ENCODE peak calls at places on chromosomes 13 and 19, in four cellular contexts. One of them, this sample, is unnamed.

GRCh38 chr19:10858204-10858828 is 10.1 kb downstream of the C19orf38 start:
- DNase-seq in HepG2: no peak
- DNase-seq in SK-N-SH: peak; percentile 69
- DNase-seq in GM12878: no peak
- DNase-seq in this sample: peak; percentile 73

GRCh38 chr13:102679449-102680132 is 15.3 kb downstream of the METTL21C start:
- DNase-seq in HepG2: no peak
- DNase-seq in SK-N-SH: no peak
- DNase-seq in GM12878: no peak
- DNase-seq in this sample: no peak

GRCh38 chr13:54980651-54981050 is 1952.0 kb downstream of the OLFM4 start:
- DNase-seq in HepG2: no peak
- DNase-seq in SK-N-SH: no peak
- DNase-seq in GM12878: no peak
- DNase-seq in this sample: no peak

GRCh38 chr19:16203256-16204004 is 5.7 kb downstream of the AP1M1 start:
- DNase-seq in HepG2: no peak
- DNase-seq in SK-N-SH: no peak
- DNase-seq in GM12878: no peak
- DNase-seq in this sample: no peak

GRCh38 chr13:66875264-66875663 is 354.9 kb downstream of the PCDH9 start:
- DNase-seq in HepG2: no peak
- DNase-seq in SK-N-SH: no peak
- DNase-seq in GM12878: no peak
- DNase-seq in this sample: no peak

GRCh38 chr13:29436291-29436690 is 159.2 kb downstream of the SLC7A1 start:
- DNase-seq in HepG2: no peak
- DNase-seq in SK-N-SH: no peak
- DNase-seq in GM12878: no peak
- DNase-seq in this sample: no peak

GRCh38 chr13:30355405-30355741 is 48.0 kb upstream of the KATNAL1 start:
- DNase-seq in HepG2: peak; percentile 49
- DNase-seq in SK-N-SH: peak; percentile 51
- DNase-seq in GM12878: no peak
- DNase-seq in this sample: peak; percentile 53

GRCh38 chr19:14450168-14450874 is 17.2 kb downstream of the PKN1 start:
- DNase-seq in HepG2: peak; percentile 33
- DNase-seq in SK-N-SH: peak; percentile 95
- DNase-seq in GM12878: no peak
- DNase-seq in this sample: peak; percentile 100

GRCh38 chr13:98147521-98147920 is 4.6 kb downstream of the FARP1 start:
- DNase-seq in HepG2: peak; percentile 77
- DNase-seq in SK-N-SH: no peak
- DNase-seq in GM12878: no peak
- DNase-seq in this sample: no peak

GRCh38 chr19:43534811-43535761 is 2.1 kb downstream of the ZNF575 start:
- DNase-seq in HepG2: peak; percentile 35
- DNase-seq in SK-N-SH: peak; percentile 60
- DNase-seq in GM12878: no peak
- DNase-seq in this sample: peak; percentile 33

GRCh38 chr13:113997845-113998751 is 24.2 kb upstream of the C13orf46 start:
- DNase-seq in HepG2: no peak
- DNase-seq in SK-N-SH: peak; percentile 54
- DNase-seq in GM12878: no peak
- DNase-seq in this sample: no peak

GRCh38 chr19:31378404-31378803 is 29.2 kb upstream of the TSHZ3 start:
- DNase-seq in HepG2: peak; percentile 4
- DNase-seq in SK-N-SH: peak; percentile 75
- DNase-seq in GM12878: no peak
- DNase-seq in this sample: no peak

GRCh38 chr19:48102870-48103751 is 7.5 kb downstream of the PLA2G4C start:
- DNase-seq in HepG2: peak; percentile 53
- DNase-seq in SK-N-SH: peak; percentile 70
- DNase-seq in GM12878: no peak
- DNase-seq in this sample: peak; percentile 79

GRCh38 chr13:43757266-43757665 is 29.5 kb downstream of the ENOX1 start:
- DNase-seq in HepG2: no peak
- DNase-seq in SK-N-SH: no peak
- DNase-seq in GM12878: no peak
- DNase-seq in this sample: no peak

GRCh38 chr13:112522578-112522977 is 65.4 kb downstream of the TUBGCP3 start:
- DNase-seq in HepG2: no peak
- DNase-seq in SK-N-SH: no peak
- DNase-seq in GM12878: no peak
- DNase-seq in this sample: no peak

GRCh38 chr13:20566424-20566916 is 487 bp upstream of the IFT88 start:
- DNase-seq in HepG2: peak; percentile 76
- DNase-seq in SK-N-SH: no peak
- DNase-seq in GM12878: no peak
- DNase-seq in this sample: peak; percentile 71

GRCh38 chr13:90122531-90122930 is 1225.0 kb upstream of the MIR17HG start:
- DNase-seq in HepG2: no peak
- DNase-seq in SK-N-SH: no peak
- DNase-seq in GM12878: no peak
- DNase-seq in this sample: no peak

GRCh38 chr19:46928951-46929350 is 68.2 kb downstream of the ARHGAP35 start:
- DNase-seq in HepG2: no peak
- DNase-seq in SK-N-SH: no peak
- DNase-seq in GM12878: no peak
- DNase-seq in this sample: no peak

GRCh38 chr13:106433066-106433465 is 102.4 kb downstream of the EFNB2 start:
- DNase-seq in HepG2: no peak
- DNase-seq in SK-N-SH: no peak
- DNase-seq in GM12878: no peak
- DNase-seq in this sample: no peak

GRCh38 chr19:19306191-19306590 is 14.1 kb downstream of the SUGP1 start:
- DNase-seq in HepG2: no peak
- DNase-seq in SK-N-SH: no peak
- DNase-seq in GM12878: no peak
- DNase-seq in this sample: no peak

GRCh38 chr13:112575680-112576079 is 12.3 kb downstream of the TUBGCP3 start:
- DNase-seq in HepG2: no peak
- DNase-seq in SK-N-SH: peak; percentile 35
- DNase-seq in GM12878: no peak
- DNase-seq in this sample: peak; percentile 27

GRCh38 chr19:12774588-12775555 is at the start of gene HOOK2:
- DNase-seq in HepG2: no peak
- DNase-seq in SK-N-SH: no peak
- DNase-seq in GM12878: no peak
- DNase-seq in this sample: no peak

GRCh38 chr19:44741841-44742352 is 6.6 kb upstream of the BCL3 start:
- DNase-seq in HepG2: peak; percentile 78
- DNase-seq in SK-N-SH: peak; percentile 65
- DNase-seq in GM12878: no peak
- DNase-seq in this sample: peak; percentile 62

GRCh38 chr13:101572456-101572855 is 120.0 kb downstream of the ITGBL1 start:
- DNase-seq in HepG2: no peak
- DNase-seq in SK-N-SH: no peak
- DNase-seq in GM12878: no peak
- DNase-seq in this sample: no peak

GRCh38 chr13:85313761-85314503 is 485.3 kb downstream of the SLITRK6 start:
- DNase-seq in HepG2: no peak
- DNase-seq in SK-N-SH: peak; percentile 24
- DNase-seq in GM12878: no peak
- DNase-seq in this sample: no peak

GRCh38 chr19:3137139-3137538 is 1.3 kb downstream of the GNA15 start:
- DNase-seq in HepG2: no peak
- DNase-seq in SK-N-SH: no peak
- DNase-seq in GM12878: no peak
- DNase-seq in this sample: no peak

GRCh38 chr19:34673590-34673989 is 3.4 kb downstream of the SCGB2B2 start:
- DNase-seq in HepG2: peak; percentile 97
- DNase-seq in SK-N-SH: no peak
- DNase-seq in GM12878: no peak
- DNase-seq in this sample: no peak

GRCh38 chr19:45862271-45862563 is 730 bp downstream of the SYMPK start:
- DNase-seq in HepG2: no peak
- DNase-seq in SK-N-SH: no peak
- DNase-seq in GM12878: no peak
- DNase-seq in this sample: no peak

GRCh38 chr13:75705395-75705794 is 69.3 kb downstream of the LMO7 start:
- DNase-seq in HepG2: no peak
- DNase-seq in SK-N-SH: no peak
- DNase-seq in GM12878: no peak
- DNase-seq in this sample: no peak

GRCh38 chr19:22733691-22734090 is 50.3 kb downstream of the ZNF99 start:
- DNase-seq in HepG2: no peak
- DNase-seq in SK-N-SH: no peak
- DNase-seq in GM12878: no peak
- DNase-seq in this sample: no peak

GRCh38 chr13:40235160-40235796 is 431.2 kb downstream of the FOXO1 start:
- DNase-seq in HepG2: no peak
- DNase-seq in SK-N-SH: no peak
- DNase-seq in GM12878: no peak
- DNase-seq in this sample: no peak

GRCh38 chr13:91722267-91722884 is 324.0 kb downstream of the GPC5 start:
- DNase-seq in HepG2: no peak
- DNase-seq in SK-N-SH: peak; percentile 36
- DNase-seq in GM12878: no peak
- DNase-seq in this sample: peak; percentile 67

GRCh38 chr13:23842406-23842805 is 46.8 kb downstream of the MIPEP start:
- DNase-seq in HepG2: no peak
- DNase-seq in SK-N-SH: no peak
- DNase-seq in GM12878: no peak
- DNase-seq in this sample: no peak

DNA sequence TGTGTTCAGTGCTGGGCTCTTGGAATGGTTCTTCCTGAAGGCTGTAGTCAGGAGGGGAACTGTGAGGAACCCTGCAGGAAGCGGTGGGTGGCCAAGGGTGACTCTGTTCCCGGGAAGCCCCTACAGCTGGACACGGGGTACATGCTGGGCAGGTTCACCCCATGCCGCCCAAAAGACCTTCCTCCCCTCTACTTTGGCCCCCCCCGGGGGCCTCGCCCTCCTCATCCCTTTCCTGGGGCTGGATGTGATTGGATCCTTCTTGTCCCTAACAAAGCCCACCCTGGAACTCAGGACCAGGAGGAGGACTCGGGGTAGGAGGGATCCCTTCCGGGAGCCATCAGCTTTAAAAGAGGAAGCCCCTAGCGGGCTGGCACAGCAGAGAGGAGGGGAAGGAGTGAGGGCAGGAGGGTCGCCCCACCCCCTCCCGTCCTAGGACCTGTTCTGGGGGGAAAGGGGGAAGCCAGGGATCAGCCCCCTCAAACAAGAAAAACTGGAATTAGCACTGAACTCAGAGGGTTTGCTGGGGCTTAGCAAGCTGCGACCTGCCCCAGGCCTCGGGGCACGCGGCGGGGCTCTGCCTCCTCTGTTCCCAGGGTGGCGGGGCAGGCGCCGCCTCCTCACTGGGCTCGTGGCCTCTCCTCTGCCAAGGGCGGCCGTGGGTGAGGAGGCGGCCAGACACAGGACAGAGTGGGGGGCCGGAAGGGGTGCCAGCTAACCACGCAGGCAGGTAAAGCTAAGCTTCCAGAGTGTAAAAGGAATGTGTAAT is 4.0 kb downstream of the CEBPA start:
- DNase-seq in HepG2: no peak
- DNase-seq in SK-N-SH: peak; percentile 41
- DNase-seq in GM12878: no peak
- DNase-seq in this sample: no peak
- H3K27ac ChIP-seq in HepG2: peak overlapping the region; percentile 62
- H3K27ac ChIP-seq in SK-N-SH: no peak overlapping the region
- H3K27ac ChIP-seq in GM12878: no peak overlapping the region
- H3K27ac ChIP-seq in this sample: no peak overlapping the region

GRCh38 chr19:6769006-6769637 is 1.9 kb upstream of the SH2D3A start:
- DNase-seq in HepG2: no peak
- DNase-seq in SK-N-SH: peak; percentile 58
- DNase-seq in GM12878: no peak
- DNase-seq in this sample: peak; percentile 64
- TF ChIP-seq FOXM1 in HepG2: no peak
- TF ChIP-seq FOXM1 in SK-N-SH: no peak
- TF ChIP-seq FOXM1 in GM12878: no peak
- TF ChIP-seq FOXM1 in this sample: no peak

DNA sequence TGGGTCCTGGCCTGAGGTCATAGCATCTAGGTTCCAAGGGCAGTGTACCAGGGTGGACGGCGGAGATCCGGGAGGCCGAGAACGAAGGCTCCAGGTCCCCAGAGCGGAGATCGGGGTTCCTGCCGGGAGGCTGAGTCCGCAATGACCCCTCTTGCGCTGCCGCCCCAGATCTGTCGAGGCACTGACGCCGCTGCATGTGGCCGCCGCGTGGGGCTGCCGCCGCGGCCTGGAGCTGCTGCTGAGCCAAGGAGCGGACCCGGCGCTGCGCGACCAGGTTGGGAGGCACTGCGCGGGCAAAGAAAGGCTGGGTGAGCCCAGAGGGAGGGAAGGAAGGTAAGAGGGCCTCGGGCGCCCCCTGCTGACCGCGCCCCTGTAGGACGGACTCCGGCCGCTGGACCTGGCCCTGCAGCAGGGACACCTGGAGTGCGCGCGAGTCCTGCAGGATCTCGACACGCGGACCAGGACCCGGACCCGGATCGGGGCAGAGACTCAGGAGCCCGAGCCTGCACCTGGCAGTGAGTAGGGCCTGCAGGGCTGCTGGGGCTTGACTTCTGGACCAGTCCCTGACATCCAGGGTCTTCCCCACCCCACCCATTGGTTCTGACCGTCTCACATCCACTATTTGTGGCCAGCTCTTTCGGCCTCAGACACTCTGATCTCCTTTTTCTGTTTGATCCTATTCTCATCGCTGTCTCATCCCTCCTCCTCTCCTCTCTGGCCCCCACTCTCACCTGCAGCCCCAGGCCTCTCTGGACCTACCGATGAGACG is 971 bp downstream of the ANKLE1 start:
- DNase-seq in HepG2: peak; percentile 69
- DNase-seq in SK-N-SH: peak; percentile 94
- DNase-seq in GM12878: peak; percentile 46
- DNase-seq in this sample: peak; percentile 88
- H3K27ac ChIP-seq in HepG2: no peak overlapping the region
- H3K27ac ChIP-seq in SK-N-SH: peak overlapping the region; percentile 17
- H3K27ac ChIP-seq in GM12878: peak overlapping the region; percentile 68
- H3K27ac ChIP-seq in this sample: peak overlapping the region; percentile 58

GRCh38 chr19:7923295-7924191 is 2.4 kb downstream of the CTXN1 start:
- DNase-seq in HepG2: no peak
- DNase-seq in SK-N-SH: no peak
- DNase-seq in GM12878: no peak
- DNase-seq in this sample: no peak

GRCh38 chr19:7924241-7924640 is 1.7 kb downstream of the CTXN1 start:
- DNase-seq in HepG2: no peak
- DNase-seq in SK-N-SH: no peak
- DNase-seq in GM12878: no peak
- DNase-seq in this sample: no peak

GRCh38 chr19:7921302-7921954 is 1.3 kb downstream of the SNAPC2 start:
- DNase-seq in HepG2: no peak
- DNase-seq in SK-N-SH: no peak
- DNase-seq in GM12878: no peak
- DNase-seq in this sample: peak; percentile 44

GRCh38 chr19:7921955-7922840 is 2.1 kb downstream of the SNAPC2 start:
- DNase-seq in HepG2: no peak
- DNase-seq in SK-N-SH: no peak
- DNase-seq in GM12878: no peak
- DNase-seq in this sample: no peak

DNA sequence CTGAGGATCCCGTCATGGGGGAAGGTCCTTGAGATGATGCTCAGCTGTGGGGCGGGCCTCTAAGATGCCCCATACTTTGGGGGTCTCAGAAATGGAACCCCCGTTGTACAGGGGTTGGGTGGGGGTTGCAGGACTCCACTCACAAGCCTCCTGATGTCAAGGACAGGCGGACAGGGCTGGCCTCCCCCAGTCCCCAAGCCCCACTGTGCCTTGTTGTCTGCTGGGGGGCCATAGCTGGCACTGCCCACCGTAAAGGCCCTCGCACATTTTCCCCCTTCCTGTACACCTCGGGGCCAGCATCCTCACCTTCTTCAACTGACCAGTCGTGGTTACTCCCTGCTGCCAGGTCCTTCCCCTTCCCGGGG is 2.7 kb downstream of the SNAPC2 start:
- DNase-seq in HepG2: no peak
- DNase-seq in SK-N-SH: no peak
- DNase-seq in GM12878: no peak
- DNase-seq in this sample: no peak
- TF ChIP-seq FOXM1 in HepG2: no peak
- TF ChIP-seq FOXM1 in SK-N-SH: no peak
- TF ChIP-seq FOXM1 in GM12878: no peak
- TF ChIP-seq FOXM1 in this sample: no peak